ENCODE peak calls at places on chromosomes 12 and 14, in eight cellular contexts. J is CD4-positive, alpha-beta memory T cell; G is H7; C is tibial nerve; M is ovary; T is stomach; L is kidney epithelial cell; Y is bronchial epithelial cell. I is an unnamed sample.

GRCh38 chr12:46661161-46661845 is 164.5 kb downstream of the SLC38A4 start:
- DNase-seq in M (no peak), C (no peak), L (peak; percentile 55), J (peak; percentile 50), T (no peak), Y (peak; percentile 89), G (peak; percentile 33), I (peak; percentile 95)

GRCh38 chr14:104930526-104931322 is 6.0 kb downstream of the PLD4 start:
- DNase-seq in G (no peak), T (no peak), C (peak; percentile 10), J (no peak), Y (no peak), M (no peak), L (no peak), I (no peak)

GRCh38 chr12:123384994-123385376 is 1.1 kb downstream of the KMT5A start:
- DNase-seq in C (no peak), J (no peak), Y (peak; percentile 81), G (no peak), T (no peak), L (no peak), M (no peak), I (peak; percentile 63)

GRCh38 chr14:32559595-32559994 is 230.5 kb downstream of the AKAP6 start:
- DNase-seq in M (no peak), T (no peak), C (no peak), L (no peak), G (no peak), Y (no peak), J (no peak), I (no peak)

GRCh38 chr14:100289916-100290606 is 16.2 kb downstream of the SLC25A29 start:
- DNase-seq in J (no peak), M (no peak), T (no peak), C (no peak), Y (no peak), G (peak; percentile 67), L (no peak), I (no peak)

GRCh38 chr12:26121841-26122680 is 2.8 kb downstream of the BHLHE41 start:
- DNase-seq in M (peak; percentile 33), L (no peak), C (no peak), T (no peak), J (peak; percentile 33), G (peak; percentile 72), Y (no peak), I (peak; percentile 34)

GRCh38 chr12:96425321-96425720 is 25.1 kb upstream of the CDK17 start:
- DNase-seq in J (no peak), C (no peak), T (no peak), M (no peak), Y (peak; percentile 80), L (no peak), G (no peak), I (peak; percentile 97)

GRCh38 chr14:36477266-36477665 is 42.8 kb downstream of the NKX2-1 start:
- DNase-seq in L (peak; percentile 18), C (no peak), M (no peak), T (no peak), J (no peak), Y (peak; percentile 47), G (no peak), I (no peak)

GRCh38 chr12:39199371-39199770 is 243.5 kb downstream of the KIF21A start:
- DNase-seq in Y (peak; percentile 33), J (no peak), M (no peak), C (no peak), G (no peak), T (no peak), L (no peak), I (no peak)

GRCh38 chr14:75459099-75459741 is 31.4 kb downstream of the JDP2 start:
- DNase-seq in G (peak; percentile 67), M (no peak), T (peak; percentile 68), Y (no peak), C (no peak), L (no peak), J (no peak), I (no peak)

GRCh38 chr14:75459791-75460190 is 32.0 kb downstream of the JDP2 start:
- DNase-seq in T (no peak), M (no peak), L (no peak), J (no peak), Y (no peak), G (no peak), C (no peak), I (no peak)

GRCh38 chr14:75457648-75458165 is 29.9 kb downstream of the JDP2 start:
- DNase-seq in G (no peak), J (no peak), Y (no peak), C (no peak), L (no peak), T (no peak), M (no peak), I (no peak)

GRCh38 chr14:75457024-75457390 is 29.2 kb downstream of the JDP2 start:
- DNase-seq in L (no peak), T (no peak), Y (no peak), J (no peak), G (no peak), C (no peak), M (no peak), I (no peak)

GRCh38 chr14:75458305-75458704 is 30.5 kb downstream of the JDP2 start:
- DNase-seq in J (no peak), L (no peak), C (no peak), M (no peak), T (no peak), G (no peak), Y (no peak), I (no peak)
- H3K36me3 ChIP-seq in J (no peaks in the 10 kb centered on the region), L (no peaks in the 10 kb centered on the region), C (peaks cover 27% of the 10 kb centered on the region), M (no peaks in the 10 kb centered on the region), T (peaks cover 10% of the 10 kb centered on the region), G (peaks cover 13% of the 10 kb centered on the region), Y (peaks cover 27% of the 10 kb centered on the region), I (peaks cover 44% of the 10 kb centered on the region)

GRCh38 chr14:31122921-31123320 is 84.7 kb downstream of the HECTD1 start:
- DNase-seq in G (peak; percentile 27), Y (no peak), T (no peak), C (no peak), M (no peak), L (no peak), J (no peak), I (no peak)

GRCh38 chr14:31125231-31125630 is 82.4 kb downstream of the HECTD1 start:
- DNase-seq in T (no peak), G (no peak), J (no peak), L (no peak), C (no peak), M (no peak), Y (no peak), I (no peak)

GRCh38 chr14:31126680-31127079 is 80.9 kb downstream of the HECTD1 start:
- DNase-seq in Y (no peak), M (no peak), G (no peak), T (no peak), L (no peak), C (no peak), J (no peak), I (no peak)

GRCh38 chr14:31122098-31122611 is 85.4 kb downstream of the HECTD1 start:
- DNase-seq in T (no peak), M (no peak), C (no peak), Y (peak; percentile 15), G (no peak), J (no peak), L (no peak), I (peak; percentile 23)

DNA sequence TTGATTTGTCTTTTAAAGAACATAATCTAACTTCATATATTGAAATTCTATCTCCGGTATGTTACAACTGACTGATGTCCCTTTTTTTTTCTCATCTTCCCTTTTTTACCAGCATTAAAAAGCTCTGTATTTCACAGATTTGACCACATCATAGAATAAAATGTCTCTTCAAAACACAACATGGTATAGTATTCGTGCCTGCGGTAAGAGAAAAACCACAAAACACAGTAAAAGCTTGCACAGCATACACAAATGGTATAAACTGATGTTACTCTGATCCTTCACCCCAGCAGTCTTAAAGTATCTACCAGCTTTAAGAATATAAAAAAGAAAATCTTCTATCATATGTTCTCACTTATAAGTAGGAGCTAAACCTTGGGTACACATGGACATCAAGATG is 83.4 kb downstream of the HECTD1 start:
- DNase-seq in L (no peak), G (no peak), T (no peak), J (peak; percentile 82), Y (no peak), M (no peak), C (no peak), I (no peak)
- H3K36me3 ChIP-seq in L (peaks cover 3% of the 10 kb centered on the region), G (peaks cover 23% of the 10 kb centered on the region), T (peaks cover 53% of the 10 kb centered on the region), J (peaks cover 37% of the 10 kb centered on the region), Y (peaks cover 20% of the 10 kb centered on the region), M (no peaks in the 10 kb centered on the region), C (peaks cover 81% of the 10 kb centered on the region), I (peaks cover 43% of the 10 kb centered on the region)

GRCh38 chr12:117897379-117898161 is 71.2 kb downstream of the KSR2 start:
- DNase-seq in M (no peak), L (no peak), T (no peak), J (no peak), C (no peak), G (no peak), Y (peak; percentile 9), I (no peak)
- H3K36me3 ChIP-seq in M (no peaks in the 10 kb centered on the region), L (no peaks in the 10 kb centered on the region), T (no peaks in the 10 kb centered on the region), J (no peaks in the 10 kb centered on the region), C (no peaks in the 10 kb centered on the region), G (no peaks in the 10 kb centered on the region), Y (no peaks in the 10 kb centered on the region), I (no peaks in the 10 kb centered on the region)

DNA sequence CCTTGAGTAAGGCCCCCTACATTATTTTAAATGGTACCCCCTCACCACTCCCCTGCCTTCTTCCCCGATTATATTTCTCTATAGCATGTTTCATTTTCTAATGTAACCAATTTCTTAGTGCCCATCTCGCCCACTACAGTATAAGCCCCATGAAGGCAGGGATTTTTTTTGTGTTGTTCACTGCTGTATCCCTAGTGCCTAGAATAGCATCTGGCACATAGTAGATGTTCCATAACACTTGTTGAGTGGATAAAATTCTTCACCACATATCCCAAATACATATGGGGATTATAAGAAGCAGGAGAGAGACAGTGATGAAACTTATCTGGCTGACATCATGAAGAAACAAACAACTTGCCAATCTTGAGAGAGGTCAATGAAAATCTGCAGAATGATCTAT is 11.5 kb downstream of the FBXO21 start:
- DNase-seq in Y (no peak), T (no peak), G (no peak), C (no peak), J (no peak), L (no peak), M (no peak), I (no peak)
- H3K36me3 ChIP-seq in Y (peaks cover 4% of the 10 kb centered on the region), T (peaks cover 44% of the 10 kb centered on the region), G (peaks cover 31% of the 10 kb centered on the region), C (peaks cover 98% of the 10 kb centered on the region), J (peaks cover 77% of the 10 kb centered on the region), L (no peaks in the 10 kb centered on the region), M (no peaks in the 10 kb centered on the region), I (peaks cover 35% of the 10 kb centered on the region)

GRCh38 chr14:64220466-64220865 is 73.7 kb downstream of the ESR2 start:
- DNase-seq in M (peak; percentile 85), T (no peak), J (no peak), L (no peak), C (no peak), Y (no peak), G (no peak), I (no peak)
- H3K36me3 ChIP-seq in M (no peaks in the 10 kb centered on the region), T (peaks cover 66% of the 10 kb centered on the region), J (peaks cover 90% of the 10 kb centered on the region), L (no peaks in the 10 kb centered on the region), C (peaks cover 93% of the 10 kb centered on the region), Y (peaks cover 31% of the 10 kb centered on the region), G (peaks cover 33% of the 10 kb centered on the region), I (peaks cover 9% of the 10 kb centered on the region)

GRCh38 chr14:68935761-68936209 is 43.3 kb downstream of the ACTN1 start:
- DNase-seq in C (no peak), Y (peak; percentile 33), T (peak; percentile 75), M (no peak), G (no peak), J (no peak), L (no peak), I (no peak)
- H3K36me3 ChIP-seq in C (no peaks in the 10 kb centered on the region), Y (peaks cover 3% of the 10 kb centered on the region), T (no peaks in the 10 kb centered on the region), M (no peaks in the 10 kb centered on the region), G (no peaks in the 10 kb centered on the region), J (no peaks in the 10 kb centered on the region), L (no peaks in the 10 kb centered on the region), I (peaks cover 38% of the 10 kb centered on the region)